ENCODE peak calls at places on chromosomes 7 and 10, in six cellular contexts. N, V, A, T, I and F are unnamed samples.

GRCh38 chr7:101539784-101540183 is 89.3 kb downstream of the MYL10 start:
- DNase-seq in T (no peak), A (no peak), I (no peak), V (no peak), N (no peak), F (no peak)

GRCh38 chr7:114903131-114903530 is 18.8 kb upstream of the MDFIC start:
- DNase-seq in V (no peak), T (no peak), I (no peak), N (no peak), A (no peak), F (no peak)

GRCh38 chr10:86520871-86521619 is 547 bp downstream of the WAPL start:
- DNase-seq in I (peak; percentile 73), T (no peak), A (peak; percentile 74), N (peak; percentile 76), V (peak; percentile 63), F (peak; percentile 54)

GRCh38 chr7:139431010-139431409 is 52.5 kb downstream of the KLRG2 start:
- DNase-seq in A (peak; percentile 48), V (no peak), N (no peak), I (no peak), T (no peak), F (no peak)

GRCh38 chr10:119030421-119031250 is 1.1 kb downstream of the NANOS1 start:
- DNase-seq in A (no peak), V (peak; percentile 62), N (no peak), T (peak; percentile 29), I (peak; percentile 66), F (peak; percentile 73)

GRCh38 chr10:88974012-88974411 is 16.6 kb upstream of the FAS start:
- DNase-seq in A (no peak), T (no peak), I (no peak), N (no peak), V (no peak), F (no peak)

GRCh38 chr7:50730459-50731400 is 52.0 kb downstream of the GRB10 start:
- DNase-seq in N (no peak), I (no peak), V (no peak), T (no peak), A (no peak), F (no peak)

GRCh38 chr7:137961200-137962177 is 40.4 kb downstream of the CREB3L2 start:
- DNase-seq in A (no peak), T (no peak), N (no peak), V (no peak), I (no peak), F (no peak)

GRCh38 chr10:48444266-48444665 is 137.8 kb downstream of the MAPK8 start:
- DNase-seq in I (no peak), T (no peak), V (no peak), A (peak; percentile 23), N (no peak), F (peak; percentile 34)

GRCh38 chr7:151363182-151363581 is 21.6 kb downstream of the NUB1 start:
- DNase-seq in I (no peak), V (no peak), N (no peak), T (no peak), A (no peak), F (no peak)

GRCh38 chr10:12484945-12485805 is 135.8 kb downstream of the CAMK1D start:
- DNase-seq in T (peak; percentile 27), I (no peak), N (no peak), V (no peak), A (no peak), F (no peak)

GRCh38 chr10:377228-377627 is 242.0 kb downstream of the ZMYND11 start:
- DNase-seq in V (no peak), I (no peak), A (no peak), N (no peak), T (peak; percentile 5), F (no peak)
- H3K4me1 ChIP-seq in V (no peaks in the 10 kb centered on the region), I (no peaks in the 10 kb centered on the region), A (peaks cover 34% of the 10 kb centered on the region), N (peaks cover 62% of the 10 kb centered on the region), T (peaks cover 11% of the 10 kb centered on the region), F (peaks cover 19% of the 10 kb centered on the region)

GRCh38 chr7:152896217-152896616 is 136.7 kb downstream of the ACTR3B start:
- DNase-seq in A (no peak), V (no peak), I (no peak), T (no peak), N (no peak), F (no peak)

GRCh38 chr7:152899004-152899403 is 139.5 kb downstream of the ACTR3B start:
- DNase-seq in I (no peak), V (no peak), N (no peak), A (no peak), T (no peak), F (no peak)

GRCh38 chr7:152897401-152897800 is 137.8 kb downstream of the ACTR3B start:
- DNase-seq in A (no peak), I (no peak), N (no peak), T (no peak), V (no peak), F (no peak)

GRCh38 chr7:152902054-152902453 is 142.5 kb downstream of the ACTR3B start:
- DNase-seq in T (no peak), N (no peak), I (no peak), V (no peak), A (no peak), F (no peak)

GRCh38 chr7:152899482-152900166 is 140.1 kb downstream of the ACTR3B start:
- DNase-seq in T (no peak), N (no peak), I (peak; percentile 76), A (no peak), V (no peak), F (no peak)
- H3K4me3 ChIP-seq in T (no peak overlapping the region), N (no peak overlapping the region), I (no peak overlapping the region), A (no peak overlapping the region), V (no peak overlapping the region), F (no peak overlapping the region)

DNA sequence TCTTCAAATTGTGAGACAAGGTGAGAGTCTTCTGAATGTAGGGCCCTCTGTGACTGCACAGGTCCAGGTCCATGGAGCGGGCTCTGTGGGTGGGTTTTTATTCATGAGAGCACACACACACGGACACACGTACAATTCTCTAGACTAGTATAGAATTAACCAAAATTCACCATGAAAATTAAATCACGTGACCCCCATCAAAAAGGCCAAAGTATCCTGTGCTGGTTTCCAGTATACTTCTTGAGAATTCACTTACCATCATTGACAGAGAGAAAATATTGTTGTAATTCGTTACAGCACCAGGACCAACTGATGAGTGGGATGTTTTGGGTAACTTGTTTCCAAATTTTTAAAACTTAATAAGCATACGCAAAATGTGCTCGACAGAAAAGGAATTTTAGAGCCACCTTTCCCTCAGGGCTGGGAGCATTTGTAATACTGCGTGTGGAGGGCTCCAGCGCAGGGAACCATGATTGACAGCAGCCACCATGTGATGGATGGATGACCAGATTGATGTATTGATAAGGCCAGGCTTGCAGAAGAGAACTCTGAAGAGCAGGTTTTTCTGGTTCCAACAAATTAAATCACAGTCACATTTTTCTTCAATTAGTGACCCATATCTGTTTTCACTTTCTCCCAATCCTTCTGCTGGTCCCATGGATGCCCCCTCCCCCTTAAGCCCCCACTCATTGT is 14.9 kb upstream of the DNTT start:
- DNase-seq in A (no peak), N (no peak), T (no peak), I (no peak), V (no peak), F (no peak)
- H3K4me1 ChIP-seq in A (peaks cover 14% of the 10 kb centered on the region), N (peaks cover 20% of the 10 kb centered on the region), T (no peaks in the 10 kb centered on the region), I (peaks cover 9% of the 10 kb centered on the region), V (peaks cover 6% of the 10 kb centered on the region), F (no peaks in the 10 kb centered on the region)

GRCh38 chr10:101237080-101237817 is 8.0 kb upstream of the LBX1 start:
- DNase-seq in T (peak; percentile 18), I (no peak), A (no peak), V (no peak), N (no peak), F (no peak)
- H3K4me3 ChIP-seq in T (no peak overlapping the region), I (no peak overlapping the region), A (no peak overlapping the region), V (no peak overlapping the region), N (no peak overlapping the region), F (no peak overlapping the region)

DNA sequence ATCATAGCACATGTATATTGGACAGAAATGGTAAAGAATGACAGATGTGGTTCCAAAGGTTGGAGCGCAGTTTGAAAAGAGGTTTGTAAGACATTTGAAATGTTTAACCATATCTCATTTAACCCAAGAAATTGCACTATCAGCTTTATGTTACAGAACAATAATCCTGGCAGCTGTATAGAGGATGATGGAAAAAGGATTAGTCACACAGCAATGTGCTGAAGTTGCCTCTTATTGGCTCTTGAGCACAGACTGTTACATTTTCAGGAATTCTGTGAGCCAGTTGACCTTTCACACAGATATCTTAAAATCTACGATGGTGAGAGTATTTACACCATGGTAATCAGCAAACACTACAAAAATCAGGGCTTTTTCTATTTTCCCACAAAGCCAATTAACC is 3.9 kb downstream of the COG5 start:
- DNase-seq in I (no peak), N (no peak), A (no peak), V (no peak), T (no peak), F (no peak)
- H3K4me1 ChIP-seq in I (peaks cover 45% of the 10 kb centered on the region), N (peaks cover 43% of the 10 kb centered on the region), A (peaks cover 9% of the 10 kb centered on the region), V (peaks cover 32% of the 10 kb centered on the region), T (peaks cover 41% of the 10 kb centered on the region), F (peaks cover 3% of the 10 kb centered on the region)

GRCh38 chr10:112773783-112774182 is 176.3 kb upstream of the TCF7L2 start:
- DNase-seq in T (no peak), V (no peak), N (no peak), A (no peak), I (no peak), F (no peak)
- H3K4me3 ChIP-seq in T (no peak overlapping the region), V (no peak overlapping the region), N (no peak overlapping the region), A (no peak overlapping the region), I (no peak overlapping the region), F (no peak overlapping the region)

GRCh38 chr10:6197274-6197673 is 5.5 kb upstream of the PFKFB3 start:
- DNase-seq in T (no peak), V (no peak), A (no peak), N (no peak), I (no peak), F (no peak)
- H3K4me1 ChIP-seq in T (peaks cover 10% of the 10 kb centered on the region), V (peaks cover 40% of the 10 kb centered on the region), A (peaks cover 13% of the 10 kb centered on the region), N (peaks cover 28% of the 10 kb centered on the region), I (peaks cover 54% of the 10 kb centered on the region), F (no peaks in the 10 kb centered on the region)

GRCh38 chr7:96320437-96320836 is 1.5 kb downstream of the SLC25A13 start:
- DNase-seq in T (no peak), N (no peak), A (no peak), V (no peak), I (no peak), F (no peak)
- H3K4me3 ChIP-seq in T (peak overlapping the region; percentile 77), N (peak overlapping the region; percentile 87), A (peak overlapping the region; percentile 68), V (no peak overlapping the region), I (peak overlapping the region; percentile 94), F (peak overlapping the region; percentile 81)

GRCh38 chr10:78035437-78035836 is 1.8 kb downstream of the RPS24 start:
- DNase-seq in A (no peak), T (no peak), N (no peak), V (no peak), I (no peak), F (no peak)

GRCh38 chr10:78033623-78034470 is at the start of gene RPS24:
- DNase-seq in T (peak; percentile 97), N (peak; percentile 98), A (peak; percentile 99), V (peak; percentile 96), I (peak; percentile 97), F (peak; percentile 95)

GRCh38 chr10:78038105-78038504 is 4.4 kb downstream of the RPS24 start:
- DNase-seq in N (no peak), V (no peak), I (no peak), T (no peak), A (no peak), F (no peak)

GRCh38 chr10:78035025-78035424 is 1.4 kb downstream of the RPS24 start:
- DNase-seq in T (no peak), A (no peak), N (no peak), V (no peak), I (no peak), F (no peak)

GRCh38 chr10:78035933-78036583 is 2.4 kb downstream of the RPS24 start:
- DNase-seq in A (no peak), N (no peak), T (no peak), V (no peak), I (no peak), F (no peak)
- H3K4me1 ChIP-seq in A (peaks cover 12% of the 10 kb centered on the region), N (peaks cover 53% of the 10 kb centered on the region), T (peaks cover 34% of the 10 kb centered on the region), V (peaks cover 50% of the 10 kb centered on the region), I (peaks cover 57% of the 10 kb centered on the region), F (peaks cover 21% of the 10 kb centered on the region)